ENCODE peak calls at places on chromosome 1, in nine cellular contexts. D, H, S, V, E, W, C, K and M are unnamed samples.

GRCh38 chr1:6106321-6106731 is 60.6 kb downstream of the KCNAB2 start:
- DNase-seq in E (no peak), K (no peak), S (no peak), D (no peak), W (no peak), H (no peak), V (no peak), C (peak), M (no peak)

GRCh38 chr1:36956570-36956969 is 77.7 kb downstream of the GRIK3 start:
- DNase-seq in C (no peak), D (no peak), H (peak), S (no peak), W (no peak), K (no peak), V (no peak), E (no peak), M (no peak)

GRCh38 chr1:208024406-208024805 is 113.5 kb upstream of the CD34 start:
- DNase-seq in D (no peak), E (no peak), K (no peak), C (no peak), V (no peak), H (no peak), S (no peak), W (no peak), M (no peak)

GRCh38 chr1:38991638-38992449 is 768 bp downstream of the AKIRIN1 start:
- DNase-seq in S (peak), C (no peak), W (peak), E (peak), V (peak), H (peak), D (no peak), K (peak), M (peak)

GRCh38 chr1:69929278-69930057 is 275.9 kb downstream of the LRRC40 start:
- DNase-seq in V (no peak), W (no peak), D (no peak), H (no peak), C (no peak), S (no peak), E (no peak), K (no peak), M (no peak)

GRCh38 chr1:84225636-84226035 is 75.9 kb upstream of the SAMD13 start:
- DNase-seq in S (no peak), C (no peak), W (no peak), D (no peak), V (no peak), E (no peak), K (no peak), H (no peak), M (no peak)

GRCh38 chr1:205381305-205381704 is 24.6 kb upstream of the KLHDC8A start:
- DNase-seq in W (no peak), H (no peak), C (no peak), D (no peak), E (no peak), K (no peak), V (no peak), S (no peak), M (no peak)

GRCh38 chr1:160639652-160640051 is 7.2 kb downstream of the SLAMF1 start:
- DNase-seq in H (no peak), C (no peak), V (no peak), K (no peak), D (no peak), S (no peak), E (no peak), W (no peak), M (no peak)

GRCh38 chr1:236773919-236774318 is 21.2 kb upstream of the MTR start:
- DNase-seq in W (no peak), H (no peak), C (no peak), D (no peak), S (no peak), E (no peak), V (no peak), K (no peak), M (no peak)

GRCh38 chr1:41404308-41404755 is 43.1 kb downstream of the FOXO6 start:
- DNase-seq in V (peak), S (no peak), K (no peak), E (peak), D (no peak), C (no peak), W (peak), H (peak), M (no peak)